ENCODE peak calls at places on chromosome 20, in ten cellular contexts. C, R, W, H, L, E, A, D, Y and P are unnamed samples.

GRCh38 chr20:41277049-41277448 is 40.5 kb downstream of the ZHX3 start:
- DNase-seq in L (no peak), E (no peak), H (no peak), W (no peak), R (no peak), Y (no peak), A (no peak), C (no peak), D (no peak), P (no peak)

GRCh38 chr20:54051019-54051418 is 19.4 kb downstream of the BCAS1 start:
- DNase-seq in E (no peak), Y (no peak), A (no peak), C (no peak), D (no peak), H (no peak), W (no peak), R (no peak), L (no peak), P (no peak)

GRCh38 chr20:1341561-1342265 is 12.8 kb upstream of the SDCBP2 start:
- DNase-seq in H (peak), C (no peak), R (no peak), L (peak), A (no peak), E (peak), Y (peak), W (peak), D (no peak), P (no peak)

GRCh38 chr20:43096471-43096870 is 93.2 kb downstream of the PTPRT start:
- DNase-seq in L (no peak), Y (no peak), C (no peak), E (no peak), W (no peak), A (no peak), D (no peak), H (no peak), R (no peak), P (no peak)

GRCh38 chr20:25460591-25461280 is 53.3 kb downstream of the GINS1 start:
- DNase-seq in H (no peak), Y (no peak), R (no peak), C (no peak), E (no peak), W (no peak), A (no peak), D (no peak), L (no peak), P (no peak)

GRCh38 chr20:15859061-15859460 is 714.2 kb downstream of the KIF16B start:
- DNase-seq in C (no peak), H (no peak), W (no peak), Y (no peak), A (no peak), L (no peak), E (no peak), R (no peak), D (no peak), P (no peak)

GRCh38 chr20:44137210-44137781 is 49.7 kb downstream of the JPH2 start:
- DNase-seq in D (no peak), L (peak), R (no peak), C (no peak), H (no peak), E (no peak), Y (no peak), A (no peak), W (peak), P (no peak)

GRCh38 chr20:56710577-56711465 is 81.7 kb downstream of the TFAP2C start:
- DNase-seq in A (no peak), H (no peak), R (no peak), D (no peak), L (no peak), E (no peak), W (peak), Y (peak), C (no peak), P (no peak)

GRCh38 chr20:58523072-58523681 is 8.0 kb upstream of the APCDD1L start:
- DNase-seq in L (no peak), R (no peak), D (no peak), E (peak), Y (no peak), W (no peak), H (no peak), A (no peak), C (no peak), P (no peak)

GRCh38 chr20:5745416-5745968 is 4.7 kb upstream of the SHLD1 start:
- DNase-seq in R (no peak), H (no peak), W (no peak), E (no peak), A (no peak), Y (no peak), C (no peak), L (no peak), D (no peak), P (no peak)

GRCh38 chr20:38148328-38149102 is 16.6 kb downstream of the TGM2 start:
- DNase-seq in H (no peak), Y (no peak), A (no peak), E (no peak), C (no peak), L (no peak), D (no peak), W (no peak), R (no peak), P (no peak)

GRCh38 chr20:55038684-55039083 is 563.3 kb downstream of the DOK5 start:
- DNase-seq in D (no peak), E (no peak), Y (no peak), R (no peak), H (no peak), W (no peak), C (no peak), A (no peak), L (no peak), P (no peak)

GRCh38 chr20:62792182-62792939 is 3.9 kb upstream of the MRGBP start:
- DNase-seq in D (no peak), H (no peak), A (no peak), W (peak), L (peak), R (no peak), C (no peak), Y (no peak), E (no peak), P (no peak)

GRCh38 chr20:16982091-16982726 is 234.1 kb downstream of the OTOR start:
- DNase-seq in C (no peak), L (no peak), A (no peak), H (no peak), R (no peak), W (no peak), E (no peak), D (no peak), Y (no peak), P (no peak)

GRCh38 chr20:9590189-9590588 is 75.8 kb downstream of the LAMP5 start:
- DNase-seq in D (no peak), Y (peak), L (no peak), W (peak), R (no peak), A (no peak), H (no peak), C (no peak), E (peak), P (no peak)

GRCh38 chr20:4667371-4667773 is 54.3 kb upstream of the PRND start:
- DNase-seq in Y (no peak), L (no peak), W (no peak), E (no peak), C (no peak), A (no peak), D (no peak), H (no peak), R (no peak), P (no peak)

GRCh38 chr20:57589728-57590484 is 29.0 kb downstream of the PCK1 start:
- DNase-seq in A (no peak), E (no peak), C (no peak), W (no peak), L (no peak), H (no peak), R (no peak), D (no peak), Y (no peak), P (no peak)

GRCh38 chr20:20366551-20366895 is 1.4 kb upstream of the INSM1 start:
- DNase-seq in W (no peak), D (no peak), H (no peak), Y (no peak), A (no peak), E (no peak), R (no peak), C (no peak), L (no peak), P (no peak)

GRCh38 chr20:53654932-53655674 is 61.5 kb upstream of the ZNF217 start:
- DNase-seq in W (no peak), C (no peak), E (no peak), D (no peak), A (peak), L (no peak), R (no peak), Y (no peak), H (no peak), P (no peak)

GRCh38 chr20:1122388-1123315 is 4.2 kb downstream of the PSMF1 start:
- DNase-seq in W (peak), A (no peak), H (no peak), C (no peak), L (peak), D (no peak), Y (peak), R (no peak), E (peak), P (no peak)

GRCh38 chr20:13301596-13301995 is 80.5 kb downstream of the ISM1 start:
- DNase-seq in L (no peak), W (no peak), E (no peak), R (no peak), Y (no peak), C (no peak), D (no peak), A (no peak), H (no peak), P (no peak)

GRCh38 chr20:60352580-60352979 is 394.4 kb downstream of the CDH26 start:
- DNase-seq in A (no peak), D (no peak), E (no peak), Y (no peak), L (no peak), W (no peak), C (no peak), H (no peak), R (no peak), P (no peak)

GRCh38 chr20:37564388-37565133 is 36.9 kb upstream of the BLCAP start:
- DNase-seq in L (peak), C (no peak), W (peak), R (peak), E (peak), Y (peak), H (peak), D (peak), A (peak), P (peak)

GRCh38 chr20:62752181-62752670 is 43.6 kb downstream of the NTSR1 start:
- DNase-seq in H (no peak), L (no peak), Y (no peak), E (no peak), R (no peak), W (no peak), A (no peak), C (no peak), D (no peak), P (no peak)

GRCh38 chr20:8454137-8454712 is 322.2 kb downstream of the PLCB1 start:
- DNase-seq in H (no peak), Y (peak), W (peak), R (no peak), L (peak), A (no peak), C (no peak), D (no peak), E (peak), P (peak)

GRCh38 chr20:11734431-11734830 is 183.3 kb upstream of the BTBD3 start:
- DNase-seq in Y (no peak), D (no peak), A (no peak), L (no peak), H (no peak), E (no peak), C (no peak), W (no peak), R (no peak), P (no peak)

GRCh38 chr20:47220161-47220582 is 136.3 kb downstream of the ZMYND8 start:
- DNase-seq in L (peak), E (peak), C (no peak), H (no peak), A (no peak), D (peak), Y (peak), W (peak), R (no peak), P (peak)

GRCh38 chr20:43942661-43943285 is 28.1 kb downstream of the TOX2 start:
- DNase-seq in C (no peak), R (no peak), H (no peak), L (peak), W (peak), E (peak), A (peak), D (no peak), Y (peak), P (peak)

GRCh38 chr20:21508230-21509078 is 5.4 kb downstream of the NKX2-2 start:
- DNase-seq in R (no peak), H (no peak), W (no peak), C (no peak), L (no peak), Y (no peak), E (no peak), A (no peak), D (no peak), P (no peak)

GRCh38 chr20:19813839-19814238 is 55.8 kb downstream of the RIN2 start:
- DNase-seq in W (peak), R (no peak), Y (peak), L (peak), D (no peak), E (peak), C (no peak), A (no peak), H (no peak), P (no peak)

GRCh38 chr20:20895537-20895936 is 183.1 kb upstream of the RALGAPA2 start:
- DNase-seq in R (no peak), D (no peak), W (no peak), L (no peak), C (no peak), H (no peak), E (no peak), Y (no peak), A (no peak), P (no peak)

GRCh38 chr20:45823949-45824835 is 2.9 kb downstream of the TNNC2 start:
- DNase-seq in D (peak), C (no peak), H (no peak), R (peak), E (peak), L (peak), A (peak), W (peak), Y (peak), P (peak)

GRCh38 chr20:36408219-36408618 is 102.1 kb downstream of the DLGAP4 start:
- DNase-seq in E (peak), R (no peak), A (no peak), W (peak), C (no peak), Y (peak), L (peak), H (no peak), D (no peak), P (no peak)

GRCh38 chr20:58688838-58689237 is 3.8 kb upstream of the NPEPL1 start:
- DNase-seq in A (no peak), E (peak), Y (no peak), W (peak), H (no peak), L (no peak), D (no peak), R (no peak), C (no peak), P (no peak)

GRCh38 chr20:53570446-53571276 is 23.0 kb downstream of the ZNF217 start:
- DNase-seq in A (no peak), W (no peak), C (no peak), L (no peak), D (no peak), Y (no peak), E (no peak), H (peak), R (no peak), P (no peak)

GRCh38 chr20:24978493-24978892 is 14.1 kb downstream of the APMAP start:
- DNase-seq in R (no peak), Y (no peak), H (peak), W (no peak), E (no peak), A (no peak), C (no peak), L (no peak), D (no peak), P (no peak)

GRCh38 chr20:53957421-53958172 is 112.8 kb downstream of the BCAS1 start:
- DNase-seq in Y (peak), L (peak), R (no peak), E (peak), W (peak), C (no peak), D (no peak), H (no peak), A (no peak), P (no peak)

GRCh38 chr20:52132337-52132736 is 59.2 kb downstream of the ZFP64 start:
- DNase-seq in W (no peak), C (no peak), A (no peak), R (no peak), L (no peak), E (no peak), H (no peak), D (no peak), Y (no peak), P (no peak)